ENCODE peak calls at places on chromosome 19, in seven cellular contexts. F, I, S, G, W, R and Z are unnamed samples.

GRCh38 chr19:56919308-56919995 is 78.9 kb upstream of the PEG3 start:
- DNase-seq in F (no peak), R (no peak), W (no peak), I (no peak), S (no peak), G (no peak), Z (no peak)

GRCh38 chr19:6279931-6280591 is at the start of gene MLLT1:
- DNase-seq in S (peak), W (peak), G (peak), I (peak), R (peak), F (peak), Z (peak)

GRCh38 chr19:14515501-14516047 is 2.6 kb downstream of the DNAJB1 start:
- DNase-seq in F (no peak), G (no peak), R (no peak), I (no peak), W (no peak), S (no peak), Z (no peak)

GRCh38 chr19:42280761-42281174 is 11.7 kb downstream of the CIC start:
- DNase-seq in W (peak), I (no peak), F (no peak), S (no peak), G (no peak), R (peak), Z (no peak)

GRCh38 chr19:42175952-42176648 is 41.4 kb downstream of the DEDD2 start:
- DNase-seq in R (no peak), S (no peak), W (peak), G (no peak), F (no peak), I (no peak), Z (no peak)

GRCh38 chr19:3184847-3185481 is 766 bp upstream of the NCLN start:
- DNase-seq in G (no peak), R (peak), I (no peak), W (peak), F (no peak), S (no peak), Z (no peak)

GRCh38 chr19:10655457-10656312 is 1.5 kb downstream of the ILF3 start:
- DNase-seq in I (no peak), S (no peak), R (peak), F (peak), G (no peak), W (peak), Z (peak)

GRCh38 chr19:10920781-10921180 is 7.7 kb downstream of the YIPF2 start:
- DNase-seq in R (no peak), F (no peak), I (no peak), G (no peak), W (no peak), S (no peak), Z (no peak)

GRCh38 chr19:39810424-39810823 is 23.5 kb downstream of the DYRK1B start:
- DNase-seq in I (no peak), W (no peak), F (no peak), G (no peak), S (no peak), R (no peak), Z (no peak)

GRCh38 chr19:38676023-38676877 is 28.8 kb downstream of the ACTN4 start:
- DNase-seq in F (no peak), S (no peak), W (no peak), R (peak), I (no peak), G (no peak), Z (no peak)

GRCh38 chr19:47447470-47448359 is 24.0 kb downstream of the SLC8A2 start:
- DNase-seq in F (peak), R (peak), S (peak), W (peak), G (peak), I (no peak), Z (peak)

GRCh38 chr19:33388817-33389573 is 15.5 kb downstream of the CEBPG start:
- DNase-seq in W (peak), I (no peak), S (no peak), G (no peak), F (no peak), R (no peak), Z (no peak)

GRCh38 chr19:35178701-35179100 is 24.2 kb downstream of the FXYD5 start:
- DNase-seq in S (no peak), F (no peak), W (no peak), I (no peak), G (no peak), R (no peak), Z (no peak)

GRCh38 chr19:23321953-23322549 is 71.9 kb upstream of the ZNF724 start:
- DNase-seq in G (no peak), R (no peak), I (no peak), W (no peak), F (no peak), S (no peak), Z (no peak)

GRCh38 chr19:2507109-2507508 is 31.2 kb downstream of the GADD45B start:
- DNase-seq in G (no peak), S (peak), F (peak), W (no peak), R (no peak), I (no peak), Z (no peak)

GRCh38 chr19:4679416-4679815 is 9.3 kb upstream of the MYDGF start:
- DNase-seq in S (no peak), R (peak), G (no peak), I (no peak), F (no peak), W (no peak), Z (no peak)

GRCh38 chr19:4678881-4679379 is 8.8 kb upstream of the MYDGF start:
- DNase-seq in R (peak), S (peak), F (no peak), I (no peak), G (peak), W (peak), Z (peak)

GRCh38 chr19:4673726-4674125 is 3.6 kb upstream of the MYDGF start:
- DNase-seq in R (no peak), I (no peak), F (no peak), G (no peak), S (no peak), W (no peak), Z (no peak)

GRCh38 chr19:4675346-4675745 is 5.2 kb upstream of the MYDGF start:
- DNase-seq in S (no peak), I (no peak), F (no peak), G (no peak), R (no peak), W (no peak), Z (no peak)

GRCh38 chr19:4676955-4677731 is 7.0 kb upstream of the MYDGF start:
- DNase-seq in I (no peak), R (peak), W (peak), F (peak), S (peak), G (peak), Z (no peak)
- TF ChIP-seq JUND in I (no peak), R (no peak), W (no peak), F (no peak), S (no peak), G (no peak), Z (no peak)

GRCh38 chr19:51746731-51747130 is 4.9 kb downstream of the FPR1 start:
- DNase-seq in S (no peak), R (no peak), F (no peak), W (no peak), G (no peak), I (no peak), Z (no peak)

GRCh38 chr19:51754106-51754505 is 2.4 kb upstream of the FPR1 start:
- DNase-seq in G (no peak), I (no peak), R (no peak), S (no peak), W (no peak), F (no peak), Z (no peak)

GRCh38 chr19:51751655-51752054 is at the start of gene FPR1:
- DNase-seq in S (peak), W (no peak), G (no peak), F (no peak), R (no peak), I (no peak), Z (no peak)

GRCh38 chr19:51750381-51751124 is 1.1 kb downstream of the FPR1 start:
- DNase-seq in W (no peak), R (no peak), G (no peak), I (no peak), S (no peak), F (no peak), Z (no peak)

DNA sequence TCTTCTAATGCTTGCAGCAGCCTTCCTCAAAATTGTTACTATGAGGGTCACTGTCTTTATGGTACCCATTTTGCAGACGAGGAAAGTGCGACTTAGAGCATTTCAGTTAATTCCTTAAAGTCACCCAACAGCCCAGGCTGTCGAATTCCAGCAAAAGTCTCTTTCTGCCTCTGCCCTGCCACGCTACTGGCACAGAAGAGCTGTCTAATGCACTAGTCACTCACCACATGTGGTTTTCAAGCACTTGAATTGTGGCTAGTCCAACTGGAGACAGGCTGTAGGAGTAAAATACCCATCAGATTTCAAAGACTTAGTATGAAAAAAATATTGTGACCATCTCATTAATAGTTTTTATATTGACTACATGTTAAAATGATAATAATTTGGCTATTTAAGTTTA is 1.7 kb downstream of the FPR1 start:
- DNase-seq in G (no peak), S (no peak), W (no peak), F (no peak), R (no peak), I (no peak), Z (no peak)
- TF ChIP-seq JUND in G (no peak), S (no peak), W (no peak), F (no peak), R (no peak), I (no peak), Z (no peak)

GRCh38 chr19:16372065-16372915 is 47.7 kb downstream of the KLF2 start:
- DNase-seq in G (no peak), W (no peak), F (no peak), I (no peak), S (no peak), R (no peak), Z (no peak)

GRCh38 chr19:16370671-16371391 is 46.2 kb downstream of the KLF2 start:
- DNase-seq in S (no peak), G (no peak), F (no peak), I (no peak), W (no peak), R (no peak), Z (no peak)

GRCh38 chr19:16373079-16373478 is 48.5 kb downstream of the KLF2 start:
- DNase-seq in G (no peak), I (no peak), R (no peak), F (no peak), S (no peak), W (no peak), Z (no peak)

GRCh38 chr19:16369664-16370576 is 45.3 kb downstream of the KLF2 start:
- DNase-seq in W (no peak), R (no peak), S (no peak), F (no peak), G (no peak), I (no peak), Z (no peak)

DNA sequence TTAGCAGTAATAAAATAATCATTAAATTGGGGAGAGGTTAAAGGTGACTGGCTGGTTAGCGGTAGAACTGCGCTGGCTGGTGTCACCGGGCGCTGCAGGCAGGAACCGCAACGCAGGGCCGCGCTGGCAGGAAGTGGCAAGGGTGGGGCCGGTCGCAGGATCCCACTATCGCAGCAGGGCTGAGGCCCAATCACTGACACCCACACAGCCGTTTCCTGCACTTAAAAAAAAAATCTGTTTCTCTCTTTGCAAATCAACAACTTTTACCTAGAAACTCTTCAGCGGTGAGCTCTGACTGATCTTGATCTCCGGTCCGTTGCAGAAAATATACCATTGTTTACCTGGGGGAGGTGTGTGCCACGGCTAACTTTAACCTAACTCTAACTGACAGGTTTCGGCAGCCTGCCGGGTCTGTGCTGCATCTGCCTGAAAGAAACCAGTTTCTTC is 46.9 kb downstream of the KLF2 start:
- DNase-seq in I (peak), R (peak), F (no peak), G (no peak), W (no peak), S (no peak), Z (no peak)
- TF ChIP-seq JUND in I (no peak), R (peak), F (no peak), G (no peak), W (no peak), S (no peak), Z (no peak)

DNA sequence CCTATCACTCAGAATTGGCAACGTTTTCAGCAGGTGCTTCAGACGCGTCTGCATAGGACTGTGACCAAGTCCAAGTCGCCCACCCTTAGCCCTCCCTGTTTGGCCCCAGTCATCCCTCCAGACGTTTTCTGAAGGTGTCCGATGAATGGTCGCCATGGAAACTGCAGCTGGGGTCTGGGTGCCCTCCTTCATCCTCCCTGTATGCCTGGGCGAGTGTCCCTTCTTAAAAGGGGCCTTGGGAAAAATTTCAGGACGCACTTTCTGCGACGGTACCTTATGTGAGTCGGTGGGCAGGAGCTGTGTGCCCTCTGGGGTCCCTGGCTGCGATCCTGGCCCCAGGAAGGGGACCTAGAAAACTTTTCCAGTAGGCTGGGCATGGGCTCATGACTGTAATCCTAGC is 25.1 kb downstream of the MAN2B1 start:
- DNase-seq in S (no peak), G (no peak), I (no peak), W (no peak), R (no peak), F (no peak), Z (no peak)
- TF ChIP-seq JUND in S (no peak), G (no peak), I (no peak), W (no peak), R (no peak), F (no peak), Z (no peak)

DNA sequence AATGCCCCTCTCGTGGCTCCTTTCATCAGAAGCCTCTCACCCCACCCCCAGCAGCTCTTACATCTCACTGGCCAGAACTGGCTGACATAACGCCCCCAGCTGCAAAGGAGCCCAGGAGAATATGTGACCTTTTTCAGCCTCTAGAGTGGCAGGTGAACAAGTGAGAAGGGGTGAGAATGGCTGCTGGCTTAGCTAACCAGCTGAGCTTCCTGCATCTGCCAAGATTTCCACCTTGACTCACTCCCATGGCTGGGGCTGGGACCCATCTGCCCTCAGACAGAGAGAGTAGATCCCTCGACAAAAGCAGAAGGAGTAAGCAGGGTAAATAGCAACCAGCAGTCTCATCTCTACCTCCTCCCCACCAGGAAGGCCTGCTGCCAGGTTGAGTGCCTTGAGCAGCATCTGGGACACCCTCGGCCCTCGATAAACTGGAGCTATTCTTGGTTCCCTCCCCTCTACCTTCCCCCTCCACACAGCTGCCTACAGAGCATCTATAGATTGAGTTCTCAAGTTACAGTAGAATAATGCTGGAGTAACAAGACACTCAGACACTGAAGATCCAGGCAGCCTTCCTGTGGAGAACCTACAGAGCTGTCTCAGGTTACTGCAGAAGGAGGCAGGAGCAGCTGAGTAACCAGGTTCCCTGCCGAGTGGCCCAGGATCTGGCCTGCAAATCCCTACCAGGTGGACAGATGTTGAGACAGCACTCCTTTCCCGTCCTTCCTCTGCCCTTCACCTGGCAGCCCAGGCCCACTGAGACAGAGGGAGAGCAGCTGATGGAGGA is 15.5 kb downstream of the KASH5 start:
- DNase-seq in F (no peak), S (no peak), G (peak), W (peak), I (no peak), R (no peak), Z (no peak)
- TF ChIP-seq JUND in F (no peak), S (no peak), G (no peak), W (no peak), I (no peak), R (no peak), Z (no peak)

DNA sequence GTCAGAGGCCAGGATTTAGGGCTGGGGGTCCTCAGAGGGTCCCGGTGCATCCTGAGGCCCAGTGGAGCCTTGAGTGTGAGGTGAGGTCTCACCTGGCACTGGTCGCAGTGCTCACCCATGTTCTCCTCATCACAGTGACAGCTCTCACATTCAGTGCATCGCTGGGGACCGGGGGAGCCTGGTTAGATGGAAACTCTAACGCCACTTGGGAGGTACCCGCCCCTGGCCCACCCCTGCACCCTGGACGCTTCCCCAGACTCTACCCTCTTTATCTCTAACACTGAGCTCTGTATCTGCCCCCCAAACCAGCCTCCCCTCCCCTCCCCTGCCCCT is 3.0 kb downstream of the HRC start:
- DNase-seq in R (peak), S (no peak), W (no peak), I (no peak), G (no peak), F (no peak), Z (no peak)
- TF ChIP-seq JUND in R (no peak), S (no peak), W (no peak), I (no peak), G (no peak), F (no peak), Z (no peak)

GRCh38 chr19:29040951-29041350 is 172.0 kb downstream of the UQCRFS1 start:
- DNase-seq in W (no peak), I (no peak), F (no peak), R (no peak), G (peak), S (no peak), Z (no peak)
- TF ChIP-seq JUND in W (no peak), I (no peak), F (no peak), R (no peak), G (no peak), S (no peak), Z (no peak)

DNA sequence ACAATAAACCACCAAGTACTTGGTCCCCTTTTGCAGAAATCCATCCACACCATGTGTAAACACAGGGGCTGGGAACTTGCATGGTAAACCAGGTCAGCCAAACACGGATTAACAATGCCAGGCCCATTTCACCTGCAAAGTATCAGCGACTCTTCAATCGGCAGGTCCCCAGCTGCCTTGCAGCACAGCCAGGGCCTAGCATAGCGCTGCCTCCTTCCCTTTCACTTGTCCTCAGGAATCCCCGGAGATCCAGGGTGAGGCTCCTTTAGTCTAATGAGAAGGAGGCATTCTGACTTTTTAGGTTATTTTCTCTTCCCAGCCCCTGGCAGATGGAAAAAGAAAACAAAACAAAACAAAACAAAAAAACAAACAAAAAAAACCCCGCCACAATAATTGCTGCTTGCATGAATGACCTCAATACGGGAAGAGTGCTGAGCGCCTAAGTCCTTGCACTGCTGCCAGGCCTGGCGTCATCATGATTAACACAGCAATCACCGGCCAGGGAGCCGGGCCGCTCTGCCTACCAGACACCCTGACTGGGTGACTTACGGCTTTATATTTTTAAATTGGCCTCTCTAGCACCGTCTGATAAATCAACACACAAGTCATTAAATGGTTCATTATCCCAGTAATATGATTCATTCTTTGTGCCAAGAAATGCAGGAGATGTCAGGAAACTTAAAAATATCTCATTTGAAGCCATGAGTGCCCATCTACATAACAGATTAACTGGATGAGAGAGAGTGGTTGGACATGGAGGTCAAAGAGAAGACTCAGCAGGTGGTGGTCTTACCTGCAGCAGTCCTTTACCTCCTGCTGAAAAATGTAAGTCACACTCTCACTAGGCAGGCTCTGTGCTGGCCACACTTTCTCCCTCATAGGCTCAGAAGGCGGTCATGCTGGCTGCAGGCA is 692.7 kb downstream of the UQCRFS1 start:
- DNase-seq in I (no peak), G (no peak), R (no peak), S (no peak), W (no peak), F (no peak), Z (no peak)
- TF ChIP-seq JUND in I (no peak), G (no peak), R (no peak), S (no peak), W (no peak), F (no peak), Z (no peak)